ENCODE peak calls at places on chromosomes 4 and X, in six cellular contexts. One of them, this sample, is unnamed.
A peak's percentile ranks its signal among the peaks of the same experiment; 100 is the strongest.

GRCh38 chr4:108950158-108950915 is 187.5 kb upstream of the ETNPPL start:
- DNase-seq in AG10803: peak; percentile 29
- DNase-seq in osteocyte: no peak
- DNase-seq in heart right ventricle: no peak
- DNase-seq in WERI-Rb-1: no peak
- DNase-seq in cardiac muscle cell: no peak
- DNase-seq in this sample: no peak

GRCh38 chrX:132671229-132671641 is 182.4 kb upstream of the MBNL3 start:
- DNase-seq in AG10803: peak; percentile 18
- DNase-seq in osteocyte: no peak
- DNase-seq in heart right ventricle: no peak
- DNase-seq in WERI-Rb-1: no peak
- DNase-seq in cardiac muscle cell: no peak
- DNase-seq in this sample: no peak

GRCh38 chr4:180664766-180665368 is 1578.3 kb upstream of the TENM3 start:
- DNase-seq in AG10803: peak; percentile 84
- DNase-seq in osteocyte: peak; percentile 87
- DNase-seq in heart right ventricle: no peak
- DNase-seq in WERI-Rb-1: peak; percentile 85
- DNase-seq in cardiac muscle cell: peak; percentile 89
- DNase-seq in this sample: peak; percentile 62

GRCh38 chr4:173191623-173192041 is 23.0 kb downstream of the GALNT7 start:
- DNase-seq in AG10803: no peak
- DNase-seq in osteocyte: no peak
- DNase-seq in heart right ventricle: no peak
- DNase-seq in WERI-Rb-1: no peak
- DNase-seq in cardiac muscle cell: no peak
- DNase-seq in this sample: no peak

GRCh38 chrX:13533726-13534125 is 35.7 kb upstream of the EGFL6 start:
- DNase-seq in AG10803: peak; percentile 72
- DNase-seq in osteocyte: no peak
- DNase-seq in heart right ventricle: no peak
- DNase-seq in WERI-Rb-1: no peak
- DNase-seq in cardiac muscle cell: no peak
- DNase-seq in this sample: no peak

GRCh38 chrX:65035451-65035779 is 59.2 kb upstream of the ZC4H2 start:
- DNase-seq in AG10803: peak; percentile 45
- DNase-seq in osteocyte: no peak
- DNase-seq in heart right ventricle: peak; percentile 8
- DNase-seq in WERI-Rb-1: no peak
- DNase-seq in cardiac muscle cell: no peak
- DNase-seq in this sample: no peak

GRCh38 chr4:163948920-163949455 is 454.5 kb downstream of the TMA16 start:
- DNase-seq in AG10803: no peak
- DNase-seq in osteocyte: no peak
- DNase-seq in heart right ventricle: no peak
- DNase-seq in WERI-Rb-1: no peak
- DNase-seq in cardiac muscle cell: no peak
- DNase-seq in this sample: no peak

GRCh38 chr4:159312236-159312635 is 209.4 kb downstream of the RAPGEF2 start:
- DNase-seq in AG10803: no peak
- DNase-seq in osteocyte: no peak
- DNase-seq in heart right ventricle: no peak
- DNase-seq in WERI-Rb-1: no peak
- DNase-seq in cardiac muscle cell: no peak
- DNase-seq in this sample: no peak

GRCh38 chrX:72621619-72622485 is 49.2 kb upstream of the HDAC8 start:
- DNase-seq in AG10803: peak; percentile 3
- DNase-seq in osteocyte: no peak
- DNase-seq in heart right ventricle: no peak
- DNase-seq in WERI-Rb-1: no peak
- DNase-seq in cardiac muscle cell: no peak
- DNase-seq in this sample: no peak

GRCh38 chrX:31266172-31267076 is 194.6 kb upstream of the FTHL17 start:
- DNase-seq in AG10803: no peak
- DNase-seq in osteocyte: peak; percentile 87
- DNase-seq in heart right ventricle: peak; percentile 66
- DNase-seq in WERI-Rb-1: peak; percentile 50
- DNase-seq in cardiac muscle cell: peak; percentile 72
- DNase-seq in this sample: no peak

GRCh38 chrX:29617276-29617675 is 598.1 kb upstream of the MAGEB2 start:
- DNase-seq in AG10803: peak; percentile 11
- DNase-seq in osteocyte: no peak
- DNase-seq in heart right ventricle: no peak
- DNase-seq in WERI-Rb-1: no peak
- DNase-seq in cardiac muscle cell: no peak
- DNase-seq in this sample: no peak

GRCh38 chr4:184404047-184404446 is 70.3 kb downstream of the IRF2 start:
- DNase-seq in AG10803: no peak
- DNase-seq in osteocyte: no peak
- DNase-seq in heart right ventricle: no peak
- DNase-seq in WERI-Rb-1: no peak
- DNase-seq in cardiac muscle cell: no peak
- DNase-seq in this sample: no peak

GRCh38 chr4:84733343-84734033 is 150.6 kb downstream of the CDS1 start:
- DNase-seq in AG10803: no peak
- DNase-seq in osteocyte: no peak
- DNase-seq in heart right ventricle: peak; percentile 54
- DNase-seq in WERI-Rb-1: no peak
- DNase-seq in cardiac muscle cell: peak; percentile 88
- DNase-seq in this sample: no peak

GRCh38 chr4:113159901-113160545 is 110.6 kb downstream of the ANK2 start:
- DNase-seq in AG10803: no peak
- DNase-seq in osteocyte: no peak
- DNase-seq in heart right ventricle: no peak
- DNase-seq in WERI-Rb-1: no peak
- DNase-seq in cardiac muscle cell: no peak
- DNase-seq in this sample: no peak

GRCh38 chr4:139933104-139933503 is 220.9 kb downstream of the MAML3 start:
- DNase-seq in AG10803: no peak
- DNase-seq in osteocyte: no peak
- DNase-seq in heart right ventricle: no peak
- DNase-seq in WERI-Rb-1: no peak
- DNase-seq in cardiac muscle cell: no peak
- DNase-seq in this sample: no peak

GRCh38 chr4:140706665-140707064 is 49.5 kb downstream of the TBC1D9 start:
- DNase-seq in AG10803: no peak
- DNase-seq in osteocyte: no peak
- DNase-seq in heart right ventricle: no peak
- DNase-seq in WERI-Rb-1: no peak
- DNase-seq in cardiac muscle cell: no peak
- DNase-seq in this sample: no peak

GRCh38 chr4:189177130-189177529 is 763.5 kb upstream of the FRG1 start:
- DNase-seq in AG10803: no peak
- DNase-seq in osteocyte: no peak
- DNase-seq in heart right ventricle: no peak
- DNase-seq in WERI-Rb-1: no peak
- DNase-seq in cardiac muscle cell: no peak
- DNase-seq in this sample: no peak

GRCh38 chrX:14753436-14753835 is 119.4 kb downstream of the FANCB start:
- DNase-seq in AG10803: peak; percentile 25
- DNase-seq in osteocyte: no peak
- DNase-seq in heart right ventricle: no peak
- DNase-seq in WERI-Rb-1: no peak
- DNase-seq in cardiac muscle cell: no peak
- DNase-seq in this sample: no peak

GRCh38 chr4:161564230-161564834 is 599.5 kb downstream of the FSTL5 start:
- DNase-seq in AG10803: peak; percentile 18
- DNase-seq in osteocyte: no peak
- DNase-seq in heart right ventricle: no peak
- DNase-seq in WERI-Rb-1: no peak
- DNase-seq in cardiac muscle cell: peak; percentile 8
- DNase-seq in this sample: no peak

GRCh38 chr4:13918110-13918509 is 290.6 kb upstream of the BOD1L1 start:
- DNase-seq in AG10803: peak; percentile 99
- DNase-seq in osteocyte: no peak
- DNase-seq in heart right ventricle: no peak
- DNase-seq in WERI-Rb-1: no peak
- DNase-seq in cardiac muscle cell: no peak
- DNase-seq in this sample: no peak

GRCh38 chr4:125010776-125011503 is 298.4 kb upstream of the ANKRD50 start:
- DNase-seq in AG10803: no peak
- DNase-seq in osteocyte: no peak
- DNase-seq in heart right ventricle: no peak
- DNase-seq in WERI-Rb-1: no peak
- DNase-seq in cardiac muscle cell: no peak
- DNase-seq in this sample: no peak

GRCh38 chr4:14906805-14907204 is 95.5 kb upstream of the CPEB2 start:
- DNase-seq in AG10803: no peak
- DNase-seq in osteocyte: no peak
- DNase-seq in heart right ventricle: no peak
- DNase-seq in WERI-Rb-1: no peak
- DNase-seq in cardiac muscle cell: no peak
- DNase-seq in this sample: no peak

DNA sequence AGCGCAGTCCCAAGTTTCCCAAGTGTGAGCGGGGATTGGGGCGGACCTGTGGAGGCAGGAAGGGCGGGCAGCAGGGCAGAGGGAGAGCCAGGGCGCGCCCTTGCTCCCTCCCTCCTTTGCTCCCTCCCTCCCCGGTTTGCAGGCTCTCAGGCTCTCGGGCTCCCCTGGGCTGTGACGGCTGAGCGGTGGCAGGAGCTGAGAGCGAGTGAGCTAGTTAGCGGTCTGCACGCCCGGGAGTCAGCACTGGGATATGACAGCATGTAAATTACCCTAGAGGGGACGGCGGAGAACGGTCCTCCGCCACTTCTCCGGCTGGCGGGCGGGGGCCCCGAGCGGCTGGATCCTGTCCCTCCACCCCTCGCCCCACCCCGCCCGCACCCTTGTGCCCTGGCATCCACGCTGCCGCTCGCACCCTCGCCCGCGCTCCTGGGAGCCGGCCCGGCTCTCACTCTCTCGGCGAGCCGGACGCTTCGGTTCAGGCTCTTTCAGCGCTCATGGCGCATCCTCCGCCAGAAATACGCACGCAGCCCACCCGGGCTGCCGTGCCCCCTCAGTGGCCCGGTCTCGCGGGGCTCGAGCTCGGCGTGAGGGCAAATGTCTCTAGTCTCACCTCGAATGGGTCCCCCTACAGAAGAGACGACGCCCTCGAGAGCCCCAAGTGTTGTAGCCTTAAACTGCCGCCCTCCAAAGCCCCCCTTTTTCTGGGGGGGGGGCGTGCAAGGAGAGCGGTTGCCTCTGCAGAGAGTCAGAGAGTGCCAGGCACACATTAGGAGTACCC is at the start of gene TSC22D3:
- DNase-seq in AG10803: peak; percentile 47
- DNase-seq in osteocyte: peak; percentile 89
- DNase-seq in heart right ventricle: peak; percentile 78
- DNase-seq in WERI-Rb-1: peak; percentile 58
- DNase-seq in cardiac muscle cell: peak; percentile 94
- DNase-seq in this sample: no peak
- TF ChIP-seq CTCF in AG10803: peak; percentile 15
- TF ChIP-seq CTCF in osteocyte: peak; percentile 27
- TF ChIP-seq CTCF in heart right ventricle: no peak
- TF ChIP-seq CTCF in WERI-Rb-1: no peak
- TF ChIP-seq CTCF in cardiac muscle cell: no peak
- TF ChIP-seq CTCF in this sample: no peak

GRCh38 chr4:87680271-87680670 is 30.2 kb downstream of the DMP1 start:
- DNase-seq in AG10803: no peak
- DNase-seq in osteocyte: no peak
- DNase-seq in heart right ventricle: no peak
- DNase-seq in WERI-Rb-1: no peak
- DNase-seq in cardiac muscle cell: no peak
- DNase-seq in this sample: no peak

GRCh38 chr4:87677731-87678130 is 27.7 kb downstream of the DMP1 start:
- DNase-seq in AG10803: no peak
- DNase-seq in osteocyte: no peak
- DNase-seq in heart right ventricle: peak; percentile 37
- DNase-seq in WERI-Rb-1: no peak
- DNase-seq in cardiac muscle cell: no peak
- DNase-seq in this sample: no peak

GRCh38 chr4:87679449-87680169 is 29.5 kb downstream of the DMP1 start:
- DNase-seq in AG10803: peak; percentile 71
- DNase-seq in osteocyte: no peak
- DNase-seq in heart right ventricle: peak; percentile 55
- DNase-seq in WERI-Rb-1: peak; percentile 44
- DNase-seq in cardiac muscle cell: peak; percentile 66
- DNase-seq in this sample: no peak
- TF ChIP-seq CTCF in AG10803: peak; percentile 80
- TF ChIP-seq CTCF in osteocyte: peak; percentile 89
- TF ChIP-seq CTCF in heart right ventricle: peak; percentile 74
- TF ChIP-seq CTCF in WERI-Rb-1: peak; percentile 37
- TF ChIP-seq CTCF in cardiac muscle cell: peak; percentile 65
- TF ChIP-seq CTCF in this sample: peak; percentile 22

DNA sequence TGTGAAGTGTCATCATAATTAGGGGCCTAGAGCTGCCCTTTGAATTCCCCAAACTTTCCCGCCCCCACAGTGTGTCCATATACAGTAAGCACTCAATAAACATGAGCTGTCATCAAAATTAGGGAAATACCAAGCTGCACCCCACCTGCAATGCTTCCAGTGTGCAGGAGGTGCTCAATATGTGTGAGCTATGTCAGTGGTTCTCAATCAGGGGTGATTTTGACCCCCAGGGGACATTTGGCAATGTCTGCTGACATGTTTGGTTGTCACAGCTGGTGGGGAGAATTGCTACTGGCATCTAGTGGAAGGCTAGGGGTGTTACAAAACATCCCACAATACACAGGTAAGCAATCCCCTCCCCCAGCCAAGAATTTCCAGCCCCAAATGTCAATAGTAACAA is 750 bp downstream of the CFP start:
- DNase-seq in AG10803: no peak
- DNase-seq in osteocyte: no peak
- DNase-seq in heart right ventricle: no peak
- DNase-seq in WERI-Rb-1: no peak
- DNase-seq in cardiac muscle cell: no peak
- DNase-seq in this sample: no peak
- TF ChIP-seq CTCF in AG10803: no peak
- TF ChIP-seq CTCF in osteocyte: no peak
- TF ChIP-seq CTCF in heart right ventricle: no peak
- TF ChIP-seq CTCF in WERI-Rb-1: no peak
- TF ChIP-seq CTCF in cardiac muscle cell: peak; percentile 12
- TF ChIP-seq CTCF in this sample: no peak

DNA sequence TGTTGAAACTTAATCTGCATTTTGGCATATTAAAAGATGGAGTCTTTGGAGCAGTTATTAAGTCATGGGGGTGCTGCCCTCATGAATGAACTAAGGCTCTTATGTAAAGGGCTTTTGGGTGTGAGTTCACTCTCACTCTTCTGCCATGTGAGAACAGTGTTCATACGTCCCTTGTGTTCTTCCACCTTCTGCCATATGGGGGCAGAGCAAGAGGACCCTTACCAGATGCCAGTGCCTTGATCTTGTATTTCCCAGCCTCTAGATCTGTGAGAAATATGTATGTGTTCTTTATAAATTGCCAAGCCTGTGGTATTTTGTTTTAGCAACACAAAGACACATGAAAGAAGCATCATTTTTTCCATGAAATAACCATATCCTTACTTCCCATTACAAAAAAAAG is 213.9 kb downstream of the SPOCK3 start:
- DNase-seq in AG10803: no peak
- DNase-seq in osteocyte: no peak
- DNase-seq in heart right ventricle: no peak
- DNase-seq in WERI-Rb-1: peak; percentile 61
- DNase-seq in cardiac muscle cell: peak; percentile 17
- DNase-seq in this sample: no peak
- TF ChIP-seq CTCF in AG10803: no peak
- TF ChIP-seq CTCF in osteocyte: peak; percentile 22
- TF ChIP-seq CTCF in heart right ventricle: no peak
- TF ChIP-seq CTCF in WERI-Rb-1: peak; percentile 71
- TF ChIP-seq CTCF in cardiac muscle cell: peak; percentile 45
- TF ChIP-seq CTCF in this sample: no peak

GRCh38 chr4:146175541-146176453 is at the start of gene LSM6:
- DNase-seq in AG10803: peak; percentile 83
- DNase-seq in osteocyte: peak; percentile 94
- DNase-seq in heart right ventricle: peak; percentile 87
- DNase-seq in WERI-Rb-1: peak; percentile 94
- DNase-seq in cardiac muscle cell: peak; percentile 79
- DNase-seq in this sample: peak; percentile 55
- TF ChIP-seq CTCF in AG10803: no peak
- TF ChIP-seq CTCF in osteocyte: no peak
- TF ChIP-seq CTCF in heart right ventricle: no peak
- TF ChIP-seq CTCF in WERI-Rb-1: peak; percentile 11
- TF ChIP-seq CTCF in cardiac muscle cell: peak; percentile 2
- TF ChIP-seq CTCF in this sample: no peak